ENCODE peak calls at places on chromosomes 12 and 14, in ten cellular contexts. U, Y, K, H, D, M, N, R, A and F are unnamed samples.
A peak's percentile ranks its signal among the peaks of the same experiment; 100 is the strongest.

GRCh38 chr12:122310636-122311035 is 44.3 kb upstream of the VPS33A start:
- DNase-seq in H (no peak), U (no peak), D (no peak), R (no peak), N (no peak), Y (no peak), M (no peak), K (no peak), A (no peak), F (no peak)

GRCh38 chr12:77124767-77125166 is 59.4 kb upstream of the E2F7 start:
- DNase-seq in Y (no peak), R (no peak), H (no peak), U (no peak), M (no peak), D (no peak), N (no peak), A (no peak), K (no peak), F (no peak)

GRCh38 chr12:71183018-71183417 is 25.2 kb upstream of the TSPAN8 start:
- DNase-seq in D (no peak), Y (no peak), U (no peak), H (no peak), N (no peak), R (no peak), K (no peak), M (no peak), A (no peak), F (no peak)

GRCh38 chr12:119869720-119870119 is 7.4 kb downstream of the CIT start:
- DNase-seq in Y (peak; percentile 46), D (no peak), H (no peak), K (no peak), N (peak; percentile 16), U (no peak), A (no peak), R (no peak), M (no peak), F (no peak)

GRCh38 chr14:49992901-49993335 is 100.0 kb downstream of the ARF6 start:
- DNase-seq in K (no peak), N (no peak), D (no peak), Y (no peak), R (peak; percentile 80), H (no peak), M (no peak), A (no peak), U (no peak), F (no peak)

GRCh38 chr14:70018246-70018645 is 139.0 kb downstream of the SMOC1 start:
- DNase-seq in U (no peak), A (no peak), H (peak; percentile 80), K (no peak), R (peak; percentile 95), D (no peak), Y (no peak), N (no peak), M (no peak), F (no peak)

GRCh38 chr12:117450186-117450585 is 88.8 kb upstream of the NOS1 start:
- DNase-seq in N (no peak), D (no peak), H (no peak), K (no peak), M (no peak), U (no peak), Y (no peak), R (no peak), A (no peak), F (no peak)

GRCh38 chr14:81819344-81819743 is 285.7 kb upstream of the SEL1L start:
- DNase-seq in D (no peak), N (no peak), R (no peak), A (no peak), U (no peak), M (no peak), Y (no peak), H (no peak), K (no peak), F (no peak)

GRCh38 chr12:6912164-6912956 is 2.0 kb upstream of the ENO2 start:
- DNase-seq in N (no peak), Y (no peak), R (no peak), A (no peak), U (no peak), M (no peak), D (no peak), H (no peak), K (no peak), F (no peak)

GRCh38 chr14:39265741-39266588 is 32.2 kb downstream of the MIA2 start:
- DNase-seq in D (no peak), Y (no peak), N (no peak), A (peak; percentile 5), M (no peak), H (no peak), K (no peak), U (no peak), R (no peak), F (no peak)

GRCh38 chr14:77302926-77303325 is 17.8 kb downstream of the POMT2 start:
- DNase-seq in H (no peak), N (peak; percentile 14), M (no peak), U (no peak), K (no peak), R (no peak), A (no peak), Y (peak; percentile 55), D (no peak), F (no peak)

GRCh38 chr12:109120095-109120494 is 3.7 kb downstream of the ACACB start:
- DNase-seq in Y (peak; percentile 14), A (no peak), U (no peak), D (no peak), M (no peak), H (no peak), N (no peak), R (no peak), K (no peak), F (no peak)

GRCh38 chr12:30188602-30189326 is 405.0 kb upstream of the TMTC1 start:
- DNase-seq in H (no peak), K (no peak), Y (no peak), N (no peak), D (peak; percentile 43), A (no peak), R (no peak), M (no peak), U (no peak), F (no peak)

DNA sequence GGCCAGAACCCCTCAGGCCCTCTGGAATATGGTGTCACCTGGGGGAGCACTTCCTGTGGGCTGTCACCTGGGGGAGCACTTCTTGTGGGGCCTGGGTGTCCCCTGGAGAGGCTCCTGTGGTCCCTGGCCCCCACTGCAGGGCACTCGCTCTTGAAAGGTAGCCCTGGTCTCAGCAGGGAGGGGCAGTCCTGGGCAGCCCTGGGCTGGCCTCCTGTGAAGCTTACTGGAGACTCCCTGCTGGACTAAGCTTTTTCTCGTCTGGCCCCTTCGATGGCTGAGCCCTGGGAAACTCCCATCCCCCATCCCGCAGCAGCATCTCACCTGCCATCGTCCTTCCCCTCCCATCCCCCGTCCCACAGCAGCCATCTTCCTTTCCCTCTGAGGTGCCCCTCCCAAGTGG is 17.7 kb downstream of the FBRSL1 start:
- DNase-seq in A (no peak), N (no peak), M (no peak), D (no peak), Y (no peak), U (no peak), R (no peak), K (no peak), H (no peak), F (no peak)
- H3K4me3 ChIP-seq in A (no peak overlapping the region), N (no peak overlapping the region), M (no peak overlapping the region), D (peak overlapping the region; percentile 36), Y (no peak overlapping the region), U (no peak overlapping the region), R (no peak overlapping the region), K (no peak overlapping the region), H (no peak overlapping the region), F (no peak overlapping the region)

DNA sequence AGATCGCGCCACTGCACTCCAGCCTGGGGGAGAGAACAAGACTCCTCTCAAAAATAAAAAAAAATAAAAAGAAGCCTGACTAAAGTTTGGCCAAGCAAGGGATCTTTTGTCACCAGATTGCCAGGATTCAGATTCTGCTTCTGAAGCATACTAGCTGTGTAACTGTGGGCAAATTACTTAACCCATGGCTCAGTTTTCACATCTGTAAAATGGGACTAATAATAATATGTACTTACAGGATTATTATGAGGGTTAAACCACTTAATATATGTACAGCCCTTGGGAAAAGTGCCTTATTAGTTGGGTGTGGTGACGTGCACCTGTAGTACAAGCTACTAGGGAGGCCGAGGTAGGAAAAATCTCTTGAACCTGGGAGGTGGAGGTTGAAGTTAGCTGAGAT is 21.7 kb upstream of the YAF2 start:
- DNase-seq in R (no peak), A (no peak), Y (no peak), D (no peak), U (no peak), K (no peak), M (no peak), H (no peak), N (no peak), F (no peak)
- H3K27me3 ChIP-seq in R (no peaks in the 10 kb centered on the region), A (no peaks in the 10 kb centered on the region), Y (no peaks in the 10 kb centered on the region), D (no peaks in the 10 kb centered on the region), U (no peaks in the 10 kb centered on the region), K (no peaks in the 10 kb centered on the region), M (no peaks in the 10 kb centered on the region), H (no peaks in the 10 kb centered on the region), N (no peaks in the 10 kb centered on the region), F (no peaks in the 10 kb centered on the region)

DNA sequence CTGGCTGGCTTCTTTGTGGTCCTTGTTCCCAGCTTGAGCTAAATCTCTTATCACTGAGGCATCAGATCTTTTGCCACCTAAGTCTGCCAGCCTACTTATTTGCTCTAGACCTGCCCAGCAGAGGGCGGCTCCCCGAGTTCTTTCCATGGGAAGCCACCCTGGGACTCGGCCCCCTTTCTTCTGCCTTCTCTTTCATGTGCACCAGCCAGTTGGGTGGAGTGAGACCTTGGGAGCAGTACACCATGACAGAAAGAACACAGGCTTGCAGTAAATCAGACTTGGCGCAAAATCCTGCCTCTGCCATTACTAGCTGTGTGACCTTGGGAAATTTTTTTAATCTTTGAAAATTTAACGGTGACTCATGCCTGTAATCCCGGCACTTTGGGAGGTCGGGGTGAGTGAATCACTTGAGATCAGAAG is 7.4 kb downstream of the SMAGP start:
- DNase-seq in N (no peak), M (peak; percentile 90), R (peak; percentile 75), U (peak; percentile 37), Y (peak; percentile 84), K (peak; percentile 78), A (peak; percentile 20), H (peak; percentile 44), D (no peak), F (no peak)
- TF ChIP-seq CTCF in N (peak; percentile 52), M (peak; percentile 34), R (no peak), U (peak; percentile 50), Y (peak; percentile 64), K (no peak), A (peak; percentile 32), H (no peak), D (no peak), F (no peak)

DNA sequence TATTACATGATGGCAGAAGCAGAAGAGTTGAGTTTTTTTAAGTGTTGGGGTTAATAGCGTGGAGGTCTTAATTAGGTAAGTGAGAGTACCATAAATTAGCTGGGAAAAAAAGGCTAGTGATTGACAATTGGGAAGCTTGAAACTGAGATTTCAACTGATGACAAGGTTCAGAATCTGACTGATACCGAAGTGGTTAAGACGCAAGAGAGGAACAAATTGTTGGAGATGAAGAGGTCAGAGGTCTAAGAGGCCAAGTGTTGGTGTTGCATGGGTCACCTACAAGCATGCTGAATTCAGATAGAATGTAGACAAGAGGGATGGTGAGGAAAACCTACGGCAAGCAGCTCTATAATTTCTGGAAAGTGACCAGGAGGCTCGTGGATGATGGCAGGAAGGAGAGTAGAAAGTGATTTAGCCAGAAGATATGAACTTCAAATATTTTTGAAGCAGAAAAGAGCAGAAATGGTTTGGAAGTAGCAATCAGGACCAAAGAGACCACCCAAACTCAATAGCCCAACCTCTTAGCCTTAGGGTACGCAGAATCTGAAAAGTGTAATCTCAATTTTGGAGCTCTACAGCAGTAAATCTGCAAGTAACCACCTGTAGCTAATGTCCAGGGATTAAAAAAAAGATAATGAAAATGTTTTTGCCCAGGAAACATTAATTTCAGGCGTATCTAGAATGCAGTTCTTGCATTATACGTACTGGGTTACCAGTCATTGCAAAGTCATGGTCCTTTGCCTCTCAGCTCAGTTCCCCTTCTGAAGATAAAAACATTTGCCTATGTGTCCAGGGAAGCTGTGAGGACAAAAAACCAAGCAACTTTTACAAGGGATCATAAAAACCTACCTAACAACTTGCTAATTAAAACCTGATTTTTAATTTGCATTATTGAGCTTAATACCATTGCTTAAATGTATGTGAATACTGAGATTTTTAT is 1.7 kb upstream of the TMPO start:
- DNase-seq in A (no peak), N (peak; percentile 34), D (no peak), K (no peak), R (peak; percentile 4), M (no peak), U (no peak), H (no peak), Y (no peak), F (no peak)
- H3K4me3 ChIP-seq in A (peak overlapping the region; percentile 65), N (peak overlapping the region; percentile 66), D (no peak overlapping the region), K (peak overlapping the region; percentile 89), R (no peak overlapping the region), M (no peak overlapping the region), U (no peak overlapping the region), H (no peak overlapping the region), Y (no peak overlapping the region), F (no peak overlapping the region)